ENCODE peak calls at places on chromosome 17, in eight cellular contexts. One of them, this sample, is unnamed.

GRCh38 chr17:77087650-77088454 is 52.9 kb upstream of the SEC14L1 start:
- DNase-seq in cardiac fibroblast: no peak
- DNase-seq in right atrium auricular region: no peak
- DNase-seq in A549: no peak
- DNase-seq in upper lobe of left lung: no peak
- DNase-seq in bronchial epithelial cell: no peak
- DNase-seq in AG10803: no peak
- DNase-seq in left ventricle myocardium inferior: no peak
- DNase-seq in this sample: no peak

GRCh38 chr17:82687375-82687861 is 11.1 kb downstream of the RAB40B start:
- DNase-seq in cardiac fibroblast: no peak
- DNase-seq in right atrium auricular region: no peak
- DNase-seq in A549: peak
- DNase-seq in upper lobe of left lung: no peak
- DNase-seq in bronchial epithelial cell: peak
- DNase-seq in AG10803: no peak
- DNase-seq in left ventricle myocardium inferior: no peak
- DNase-seq in this sample: no peak

GRCh38 chr17:42294469-42295398 is 6.4 kb downstream of the STAT5A start:
- DNase-seq in cardiac fibroblast: no peak
- DNase-seq in right atrium auricular region: no peak
- DNase-seq in A549: no peak
- DNase-seq in upper lobe of left lung: no peak
- DNase-seq in bronchial epithelial cell: no peak
- DNase-seq in AG10803: no peak
- DNase-seq in left ventricle myocardium inferior: no peak
- DNase-seq in this sample: no peak

GRCh38 chr17:76081295-76082210 is 2.6 kb downstream of the ZACN start:
- DNase-seq in cardiac fibroblast: no peak
- DNase-seq in right atrium auricular region: no peak
- DNase-seq in A549: no peak
- DNase-seq in upper lobe of left lung: no peak
- DNase-seq in bronchial epithelial cell: no peak
- DNase-seq in AG10803: no peak
- DNase-seq in left ventricle myocardium inferior: no peak
- DNase-seq in this sample: no peak

GRCh38 chr17:77706938-77707337 is 251.6 kb upstream of the TNRC6C start:
- DNase-seq in cardiac fibroblast: no peak
- DNase-seq in right atrium auricular region: no peak
- DNase-seq in A549: no peak
- DNase-seq in upper lobe of left lung: no peak
- DNase-seq in bronchial epithelial cell: no peak
- DNase-seq in AG10803: no peak
- DNase-seq in left ventricle myocardium inferior: no peak
- DNase-seq in this sample: no peak

GRCh38 chr17:81390029-81390428 is 5.2 kb upstream of the BAHCC1 start:
- DNase-seq in cardiac fibroblast: no peak
- DNase-seq in right atrium auricular region: no peak
- DNase-seq in A549: no peak
- DNase-seq in upper lobe of left lung: peak
- DNase-seq in bronchial epithelial cell: no peak
- DNase-seq in AG10803: no peak
- DNase-seq in left ventricle myocardium inferior: no peak
- DNase-seq in this sample: no peak

GRCh38 chr17:1762906-1763829 is 1.3 kb downstream of the SERPINF1 start:
- DNase-seq in cardiac fibroblast: peak
- DNase-seq in right atrium auricular region: peak
- DNase-seq in A549: no peak
- DNase-seq in upper lobe of left lung: no peak
- DNase-seq in bronchial epithelial cell: no peak
- DNase-seq in AG10803: peak
- DNase-seq in left ventricle myocardium inferior: peak
- DNase-seq in this sample: peak

GRCh38 chr17:80428796-80429195 is 13.8 kb downstream of the ENDOV start:
- DNase-seq in cardiac fibroblast: no peak
- DNase-seq in right atrium auricular region: no peak
- DNase-seq in A549: no peak
- DNase-seq in upper lobe of left lung: no peak
- DNase-seq in bronchial epithelial cell: no peak
- DNase-seq in AG10803: no peak
- DNase-seq in left ventricle myocardium inferior: no peak
- DNase-seq in this sample: no peak

DNA sequence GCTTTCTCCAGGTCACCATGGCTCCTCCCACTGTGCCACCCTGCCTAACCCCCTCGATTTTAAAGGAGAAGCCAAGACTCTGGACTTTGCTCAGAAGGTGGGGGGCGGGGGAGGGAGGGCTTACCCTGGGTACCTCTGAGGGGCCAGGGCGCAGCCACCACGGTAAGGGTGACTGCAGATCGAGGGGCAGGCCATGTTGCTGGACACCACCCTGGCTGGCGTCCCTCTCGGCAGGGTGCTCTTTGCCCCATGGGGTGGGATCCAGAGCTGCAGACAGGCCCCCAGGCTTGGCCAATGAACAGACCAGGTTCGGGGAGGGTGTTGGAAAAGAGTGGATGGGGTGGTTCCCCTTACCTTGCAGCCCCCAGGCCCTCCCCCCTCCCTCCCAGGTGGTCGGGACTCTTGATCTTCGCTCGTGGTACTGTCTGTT is 392 bp upstream of the GRB7 start:
- DNase-seq in cardiac fibroblast: no peak
- DNase-seq in right atrium auricular region: no peak
- DNase-seq in A549: no peak
- DNase-seq in upper lobe of left lung: no peak
- DNase-seq in bronchial epithelial cell: no peak
- DNase-seq in AG10803: no peak
- DNase-seq in left ventricle myocardium inferior: no peak
- DNase-seq in this sample: no peak
- H3K4me3 ChIP-seq in cardiac fibroblast: no peak
- H3K4me3 ChIP-seq in right atrium auricular region: peak
- H3K4me3 ChIP-seq in A549: peak
- H3K4me3 ChIP-seq in upper lobe of left lung: no peak
- H3K4me3 ChIP-seq in bronchial epithelial cell: peak
- H3K4me3 ChIP-seq in AG10803: no peak
- H3K4me3 ChIP-seq in left ventricle myocardium inferior: peak
- H3K4me3 ChIP-seq in this sample: no peak

DNA sequence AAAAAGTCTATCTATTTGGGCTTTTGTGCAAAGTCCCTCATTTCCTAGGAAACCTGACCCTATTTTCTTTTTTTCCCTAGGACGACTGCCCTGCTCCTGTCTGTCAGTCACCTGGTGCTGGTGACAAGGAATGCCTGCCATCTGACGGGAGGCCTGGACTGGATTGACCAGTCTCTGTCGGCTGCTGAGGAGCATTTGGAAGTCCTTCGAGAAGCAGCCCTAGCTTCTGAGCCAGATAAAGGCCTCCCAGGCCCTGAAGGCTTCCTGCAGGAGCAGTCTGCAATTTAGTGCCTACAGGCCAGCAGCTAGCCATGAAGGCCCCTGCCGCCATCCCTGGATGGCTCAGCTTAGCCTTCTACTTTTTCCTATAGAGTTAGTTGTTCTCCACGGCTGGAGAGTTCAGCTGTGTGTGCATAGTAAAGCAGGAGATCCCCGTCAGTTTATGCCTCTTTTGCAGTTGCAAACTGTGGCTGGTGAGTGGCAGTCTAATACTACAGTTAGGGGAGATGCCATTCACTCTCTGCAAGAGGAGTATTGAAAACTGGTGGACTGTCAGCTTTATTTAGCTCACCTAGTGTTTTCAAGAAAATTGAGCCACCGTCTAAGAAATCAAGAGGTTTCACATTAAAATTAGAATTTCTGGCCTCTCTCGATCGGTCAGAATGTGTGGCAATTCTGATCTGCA is 12.9 kb downstream of the TMEM98 start:
- DNase-seq in cardiac fibroblast: no peak
- DNase-seq in right atrium auricular region: no peak
- DNase-seq in A549: no peak
- DNase-seq in upper lobe of left lung: no peak
- DNase-seq in bronchial epithelial cell: no peak
- DNase-seq in AG10803: no peak
- DNase-seq in left ventricle myocardium inferior: no peak
- DNase-seq in this sample: no peak
- TF ChIP-seq CTCF in cardiac fibroblast: no peak
- TF ChIP-seq CTCF in right atrium auricular region: no peak
- TF ChIP-seq CTCF in A549: no peak
- TF ChIP-seq CTCF in upper lobe of left lung: no peak
- TF ChIP-seq CTCF in bronchial epithelial cell: no peak
- TF ChIP-seq CTCF in AG10803: no peak
- TF ChIP-seq CTCF in left ventricle myocardium inferior: no peak
- TF ChIP-seq CTCF in this sample: no peak

DNA sequence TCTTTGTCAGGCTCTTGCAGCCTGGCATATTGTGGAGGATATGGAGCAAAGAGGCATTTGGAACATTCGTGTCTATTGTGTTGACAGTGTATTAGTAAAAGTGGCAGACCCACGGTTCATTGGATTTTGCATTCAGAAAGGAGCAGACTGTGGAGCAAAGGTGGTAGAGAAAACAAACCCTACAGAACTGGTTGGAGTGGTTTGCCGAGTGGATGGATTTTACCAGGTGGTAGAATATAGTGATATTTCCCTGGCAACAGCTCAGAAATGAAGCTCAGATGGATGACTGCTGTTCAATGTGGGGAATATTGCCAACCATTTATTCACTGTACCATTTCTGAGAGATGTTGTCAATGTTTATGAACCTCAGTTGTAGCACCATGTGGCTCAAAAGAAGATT is 44.5 kb downstream of the EFCAB13 start:
- DNase-seq in cardiac fibroblast: no peak
- DNase-seq in right atrium auricular region: no peak
- DNase-seq in A549: no peak
- DNase-seq in upper lobe of left lung: no peak
- DNase-seq in bronchial epithelial cell: no peak
- DNase-seq in AG10803: no peak
- DNase-seq in left ventricle myocardium inferior: no peak
- DNase-seq in this sample: no peak
- H3K4me3 ChIP-seq in cardiac fibroblast: no peak
- H3K4me3 ChIP-seq in right atrium auricular region: no peak
- H3K4me3 ChIP-seq in A549: no peak
- H3K4me3 ChIP-seq in upper lobe of left lung: no peak
- H3K4me3 ChIP-seq in bronchial epithelial cell: no peak
- H3K4me3 ChIP-seq in AG10803: no peak
- H3K4me3 ChIP-seq in left ventricle myocardium inferior: no peak
- H3K4me3 ChIP-seq in this sample: no peak

DNA sequence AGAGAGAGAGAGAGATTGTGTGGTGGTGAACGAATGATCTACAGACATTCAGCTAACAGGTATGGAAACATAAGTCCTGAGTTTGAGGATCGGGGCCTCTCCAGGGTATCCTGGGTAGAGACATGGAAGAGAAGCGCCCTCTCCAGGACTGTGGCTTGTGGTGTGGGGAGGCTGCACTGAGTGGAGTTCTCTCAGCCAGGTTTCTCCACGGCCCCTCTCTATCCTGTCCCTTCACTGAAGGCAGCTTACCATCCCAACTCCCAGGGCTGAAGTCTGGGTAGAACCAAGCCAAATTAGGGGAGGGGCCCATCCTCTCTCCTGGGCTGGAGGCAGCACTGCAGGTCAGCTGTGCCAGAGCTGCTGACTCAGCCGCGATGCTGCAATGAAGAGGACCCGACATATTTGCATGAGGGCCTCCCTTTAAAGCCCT is 6.2 kb downstream of the C1QL1 start:
- DNase-seq in cardiac fibroblast: no peak
- DNase-seq in right atrium auricular region: no peak
- DNase-seq in A549: no peak
- DNase-seq in upper lobe of left lung: no peak
- DNase-seq in bronchial epithelial cell: no peak
- DNase-seq in AG10803: no peak
- DNase-seq in left ventricle myocardium inferior: no peak
- DNase-seq in this sample: peak
- TF ChIP-seq CTCF in cardiac fibroblast: no peak
- TF ChIP-seq CTCF in right atrium auricular region: no peak
- TF ChIP-seq CTCF in A549: peak
- TF ChIP-seq CTCF in upper lobe of left lung: no peak
- TF ChIP-seq CTCF in bronchial epithelial cell: no peak
- TF ChIP-seq CTCF in AG10803: no peak
- TF ChIP-seq CTCF in left ventricle myocardium inferior: no peak
- TF ChIP-seq CTCF in this sample: no peak